ENCODE peak calls at places on chromosomes 11 and 22, in ten cellular contexts. One of them, this sample, is unnamed.

GRCh38 chr11:22669368-22669767 is 3.0 kb downstream of the GAS2 start:
- DNase-seq in activated CD8-positive, alpha-beta memory T cell treated with anti-CD3 and anti-CD28 coated beads, Interleukin-2, amount 10 ng/mL, durations not matched to agents 7 days and 5 days: no peak
- DNase-seq in endothelial cell: no peak
- DNase-seq in stimulated activated CD4-positive, alpha-beta T cell treated with anti-CD3 and anti-CD28 coated beads, Interleukin-15, amount 100 ng/mL, for 1 hour: no peak
- DNase-seq in activated CD4-positive, alpha-beta memory T cell treated with anti-CD3 and anti-CD28 coated beads, Interleukin-2, amount 10 ng/mL, durations not matched to agents 7 days and 5 days: no peak
- DNase-seq in fibroblast of pulmonary artery: no peak
- DNase-seq in CD8-positive, alpha-beta T cell: no peak
- DNase-seq in NAMALWA: no peak
- DNase-seq in ecto neural progenitor cell: no peak
- DNase-seq in EL: no peak
- DNase-seq in this sample: no peak

GRCh38 chr11:126719740-126720139 is 280.8 kb downstream of the KIRREL3 start:
- DNase-seq in fibroblast of pulmonary artery: no peak
- DNase-seq in ecto neural progenitor cell: no peak
- DNase-seq in EL: peak
- DNase-seq in activated CD8-positive, alpha-beta memory T cell treated with anti-CD3 and anti-CD28 coated beads, Interleukin-2, amount 10 ng/mL, durations not matched to agents 7 days and 5 days: no peak
- DNase-seq in stimulated activated CD4-positive, alpha-beta T cell treated with anti-CD3 and anti-CD28 coated beads, Interleukin-15, amount 100 ng/mL, for 1 hour: no peak
- DNase-seq in CD8-positive, alpha-beta T cell: no peak
- DNase-seq in activated CD4-positive, alpha-beta memory T cell treated with anti-CD3 and anti-CD28 coated beads, Interleukin-2, amount 10 ng/mL, durations not matched to agents 7 days and 5 days: no peak
- DNase-seq in NAMALWA: no peak
- DNase-seq in endothelial cell: no peak
- DNase-seq in this sample: no peak

GRCh38 chr11:66228521-66228920 is 39.9 kb upstream of the RAB1B start:
- DNase-seq in stimulated activated CD4-positive, alpha-beta T cell treated with anti-CD3 and anti-CD28 coated beads, Interleukin-15, amount 100 ng/mL, for 1 hour: no peak
- DNase-seq in endothelial cell: no peak
- DNase-seq in activated CD8-positive, alpha-beta memory T cell treated with anti-CD3 and anti-CD28 coated beads, Interleukin-2, amount 10 ng/mL, durations not matched to agents 7 days and 5 days: no peak
- DNase-seq in activated CD4-positive, alpha-beta memory T cell treated with anti-CD3 and anti-CD28 coated beads, Interleukin-2, amount 10 ng/mL, durations not matched to agents 7 days and 5 days: no peak
- DNase-seq in CD8-positive, alpha-beta T cell: no peak
- DNase-seq in NAMALWA: no peak
- DNase-seq in ecto neural progenitor cell: no peak
- DNase-seq in fibroblast of pulmonary artery: no peak
- DNase-seq in EL: no peak
- DNase-seq in this sample: no peak

GRCh38 chr11:130622126-130622525 is 173.7 kb downstream of the ADAMTS15 start:
- DNase-seq in fibroblast of pulmonary artery: no peak
- DNase-seq in CD8-positive, alpha-beta T cell: no peak
- DNase-seq in ecto neural progenitor cell: no peak
- DNase-seq in stimulated activated CD4-positive, alpha-beta T cell treated with anti-CD3 and anti-CD28 coated beads, Interleukin-15, amount 100 ng/mL, for 1 hour: no peak
- DNase-seq in activated CD8-positive, alpha-beta memory T cell treated with anti-CD3 and anti-CD28 coated beads, Interleukin-2, amount 10 ng/mL, durations not matched to agents 7 days and 5 days: no peak
- DNase-seq in NAMALWA: no peak
- DNase-seq in activated CD4-positive, alpha-beta memory T cell treated with anti-CD3 and anti-CD28 coated beads, Interleukin-2, amount 10 ng/mL, durations not matched to agents 7 days and 5 days: no peak
- DNase-seq in EL: no peak
- DNase-seq in endothelial cell: no peak
- DNase-seq in this sample: no peak

GRCh38 chr11:94680426-94680825 is 87.7 kb upstream of the AMOTL1 start:
- DNase-seq in fibroblast of pulmonary artery: no peak
- DNase-seq in NAMALWA: no peak
- DNase-seq in activated CD4-positive, alpha-beta memory T cell treated with anti-CD3 and anti-CD28 coated beads, Interleukin-2, amount 10 ng/mL, durations not matched to agents 7 days and 5 days: no peak
- DNase-seq in CD8-positive, alpha-beta T cell: no peak
- DNase-seq in EL: no peak
- DNase-seq in ecto neural progenitor cell: no peak
- DNase-seq in endothelial cell: no peak
- DNase-seq in stimulated activated CD4-positive, alpha-beta T cell treated with anti-CD3 and anti-CD28 coated beads, Interleukin-15, amount 100 ng/mL, for 1 hour: no peak
- DNase-seq in activated CD8-positive, alpha-beta memory T cell treated with anti-CD3 and anti-CD28 coated beads, Interleukin-2, amount 10 ng/mL, durations not matched to agents 7 days and 5 days: no peak
- DNase-seq in this sample: no peak

GRCh38 chr11:75570559-75571139 is 8.6 kb downstream of the SERPINH1 start:
- DNase-seq in activated CD8-positive, alpha-beta memory T cell treated with anti-CD3 and anti-CD28 coated beads, Interleukin-2, amount 10 ng/mL, durations not matched to agents 7 days and 5 days: no peak
- DNase-seq in endothelial cell: peak
- DNase-seq in EL: no peak
- DNase-seq in NAMALWA: no peak
- DNase-seq in ecto neural progenitor cell: no peak
- DNase-seq in activated CD4-positive, alpha-beta memory T cell treated with anti-CD3 and anti-CD28 coated beads, Interleukin-2, amount 10 ng/mL, durations not matched to agents 7 days and 5 days: no peak
- DNase-seq in stimulated activated CD4-positive, alpha-beta T cell treated with anti-CD3 and anti-CD28 coated beads, Interleukin-15, amount 100 ng/mL, for 1 hour: no peak
- DNase-seq in fibroblast of pulmonary artery: no peak
- DNase-seq in CD8-positive, alpha-beta T cell: no peak
- DNase-seq in this sample: no peak

GRCh38 chr22:24434472-24435322 is 7.3 kb downstream of the ADORA2A start:
- DNase-seq in activated CD4-positive, alpha-beta memory T cell treated with anti-CD3 and anti-CD28 coated beads, Interleukin-2, amount 10 ng/mL, durations not matched to agents 7 days and 5 days: peak
- DNase-seq in ecto neural progenitor cell: no peak
- DNase-seq in stimulated activated CD4-positive, alpha-beta T cell treated with anti-CD3 and anti-CD28 coated beads, Interleukin-15, amount 100 ng/mL, for 1 hour: peak
- DNase-seq in endothelial cell: no peak
- DNase-seq in NAMALWA: peak
- DNase-seq in fibroblast of pulmonary artery: peak
- DNase-seq in EL: no peak
- DNase-seq in activated CD8-positive, alpha-beta memory T cell treated with anti-CD3 and anti-CD28 coated beads, Interleukin-2, amount 10 ng/mL, durations not matched to agents 7 days and 5 days: peak
- DNase-seq in CD8-positive, alpha-beta T cell: peak
- DNase-seq in this sample: peak

GRCh38 chr11:2804701-2805387 is 80.7 kb downstream of the CDKN1C start:
- DNase-seq in NAMALWA: no peak
- DNase-seq in activated CD8-positive, alpha-beta memory T cell treated with anti-CD3 and anti-CD28 coated beads, Interleukin-2, amount 10 ng/mL, durations not matched to agents 7 days and 5 days: peak
- DNase-seq in fibroblast of pulmonary artery: no peak
- DNase-seq in EL: no peak
- DNase-seq in activated CD4-positive, alpha-beta memory T cell treated with anti-CD3 and anti-CD28 coated beads, Interleukin-2, amount 10 ng/mL, durations not matched to agents 7 days and 5 days: no peak
- DNase-seq in endothelial cell: no peak
- DNase-seq in stimulated activated CD4-positive, alpha-beta T cell treated with anti-CD3 and anti-CD28 coated beads, Interleukin-15, amount 100 ng/mL, for 1 hour: peak
- DNase-seq in CD8-positive, alpha-beta T cell: no peak
- DNase-seq in ecto neural progenitor cell: peak
- DNase-seq in this sample: no peak

GRCh38 chr11:108912587-108912986 is 247.7 kb downstream of the DDX10 start:
- DNase-seq in activated CD8-positive, alpha-beta memory T cell treated with anti-CD3 and anti-CD28 coated beads, Interleukin-2, amount 10 ng/mL, durations not matched to agents 7 days and 5 days: no peak
- DNase-seq in activated CD4-positive, alpha-beta memory T cell treated with anti-CD3 and anti-CD28 coated beads, Interleukin-2, amount 10 ng/mL, durations not matched to agents 7 days and 5 days: no peak
- DNase-seq in stimulated activated CD4-positive, alpha-beta T cell treated with anti-CD3 and anti-CD28 coated beads, Interleukin-15, amount 100 ng/mL, for 1 hour: no peak
- DNase-seq in EL: peak
- DNase-seq in NAMALWA: no peak
- DNase-seq in fibroblast of pulmonary artery: peak
- DNase-seq in CD8-positive, alpha-beta T cell: no peak
- DNase-seq in ecto neural progenitor cell: no peak
- DNase-seq in endothelial cell: no peak
- DNase-seq in this sample: no peak

GRCh38 chr11:10302744-10303557 is 1.9 kb upstream of the ADM start:
- DNase-seq in CD8-positive, alpha-beta T cell: peak
- DNase-seq in fibroblast of pulmonary artery: peak
- DNase-seq in EL: peak
- DNase-seq in NAMALWA: peak
- DNase-seq in activated CD4-positive, alpha-beta memory T cell treated with anti-CD3 and anti-CD28 coated beads, Interleukin-2, amount 10 ng/mL, durations not matched to agents 7 days and 5 days: peak
- DNase-seq in ecto neural progenitor cell: peak
- DNase-seq in endothelial cell: peak
- DNase-seq in activated CD8-positive, alpha-beta memory T cell treated with anti-CD3 and anti-CD28 coated beads, Interleukin-2, amount 10 ng/mL, durations not matched to agents 7 days and 5 days: peak
- DNase-seq in stimulated activated CD4-positive, alpha-beta T cell treated with anti-CD3 and anti-CD28 coated beads, Interleukin-15, amount 100 ng/mL, for 1 hour: peak
- DNase-seq in this sample: peak

This sample was measured in T-cell.